ENCODE peak calls at places on chromosomes 1 and 21, in five cellular contexts. M is HepG2, I is fibroblast of lung, Q is GM23248, T is mesendoderm. G is an unnamed sample.

GRCh38 chr1:2481885-2482284 is 5.8 kb downstream of the PLCH2 start:
- DNase-seq in M (no peak), I (no peak), Q (no peak), T (no peak), G (no peak)

GRCh38 chr1:108199231-108199657 is 899 bp downstream of the SLC25A24 start:
- DNase-seq in M (peak; percentile 20), I (peak; percentile 50), Q (peak; percentile 62), T (peak; percentile 77), G (peak; percentile 52)

GRCh38 chr21:31403596-31404333 is 59.7 kb upstream of the TIAM1 start:
- DNase-seq in M (no peak), I (no peak), Q (no peak), T (peak; percentile 61), G (no peak)

GRCh38 chr1:102902045-102902444 is 206.3 kb downstream of the COL11A1 start:
- DNase-seq in M (no peak), I (peak; percentile 12), Q (peak; percentile 44), T (no peak), G (no peak)

GRCh38 chr1:27299385-27300252 is 22.3 kb upstream of the TMEM222 start:
- DNase-seq in M (peak; percentile 53), I (peak; percentile 99), Q (peak; percentile 99), T (peak; percentile 99), G (peak; percentile 78)

GRCh38 chr1:229268505-229268904 is 2.4 kb upstream of the RAB4A start:
- DNase-seq in M (no peak), I (peak; percentile 64), Q (peak; percentile 25), T (peak; percentile 8), G (no peak)

GRCh38 chr1:214402583-214403216 is 121.7 kb downstream of the SMYD2 start:
- DNase-seq in M (no peak), I (peak; percentile 38), Q (peak; percentile 52), T (no peak), G (no peak)

GRCh38 chr21:36321325-36322082 is 1.5 kb downstream of the MORC3 start:
- DNase-seq in M (no peak), I (peak; percentile 33), Q (peak; percentile 54), T (peak; percentile 81), G (peak; percentile 68)

GRCh38 chr1:233940908-233941307 is 36.4 kb downstream of the SLC35F3 start:
- DNase-seq in M (no peak), I (peak; percentile 13), Q (no peak), T (no peak), G (no peak)

GRCh38 chr21:42737969-42738590 is 84.7 kb downstream of the PDE9A start:
- DNase-seq in M (peak; percentile 89), I (no peak), Q (no peak), T (no peak), G (no peak)

GRCh38 chr1:204350857-204351573 is 8.7 kb downstream of the PLEKHA6 start:
- DNase-seq in M (no peak), I (peak; percentile 79), Q (peak; percentile 83), T (peak; percentile 96), G (peak; percentile 98)

GRCh38 chr1:94698341-94698740 is 121.8 kb upstream of the SLC44A3 start:
- DNase-seq in M (no peak), I (peak; percentile 77), Q (peak; percentile 63), T (peak; percentile 27), G (no peak)

GRCh38 chr1:93659805-93660479 is 21.7 kb downstream of the BCAR3 start:
- DNase-seq in M (peak; percentile 73), I (peak; percentile 35), Q (peak; percentile 32), T (no peak), G (no peak)

GRCh38 chr1:217911908-217912307 is 280.8 kb downstream of the SPATA17 start:
- DNase-seq in M (no peak), I (no peak), Q (peak; percentile 10), T (peak; percentile 45), G (no peak)

GRCh38 chr1:156126043-156126700 is 11.7 kb downstream of the LMNA start:
- DNase-seq in M (peak; percentile 40), I (peak; percentile 98), Q (peak; percentile 98), T (peak; percentile 94), G (no peak)

GRCh38 chr1:181151378-181152326 is 63.2 kb downstream of the IER5 start:
- DNase-seq in M (no peak), I (no peak), Q (peak; percentile 76), T (peak; percentile 73), G (no peak)

GRCh38 chr1:234760303-234760723 is 150.3 kb upstream of the IRF2BP2 start:
- DNase-seq in M (peak; percentile 58), I (no peak), Q (no peak), T (peak; percentile 94), G (no peak)

GRCh38 chr1:213714645-213715044 is 273.1 kb upstream of the PROX1 start:
- DNase-seq in M (peak; percentile 45), I (no peak), Q (no peak), T (peak; percentile 13), G (peak; percentile 57)

GRCh38 chr21:44531606-44532128 is 8.3 kb downstream of the KRTAP10-1 start:
- DNase-seq in M (no peak), I (no peak), Q (no peak), T (no peak), G (no peak)

GRCh38 chr1:24951810-24952412 is 21.8 kb upstream of the RUNX3 start:
- DNase-seq in M (no peak), I (no peak), Q (no peak), T (no peak), G (no peak)

GRCh38 chr1:220734571-220735326 is 13.4 kb upstream of the MTARC2 start:
- DNase-seq in M (peak; percentile 86), I (peak; percentile 82), Q (peak; percentile 72), T (no peak), G (no peak)

GRCh38 chr1:194309697-194310096 is 1123.3 kb upstream of the B3GALT2 start:
- DNase-seq in M (no peak), I (no peak), Q (no peak), T (no peak), G (no peak)
- H3K4me2 ChIP-seq in M (no peak overlapping the region), I (no peak overlapping the region), Q (no peak overlapping the region), T (no peak overlapping the region), G (no peak overlapping the region)

GRCh38 chr1:167043752-167044488 is 46.3 kb downstream of the GPA33 start:
- DNase-seq in M (peak; percentile 36), I (peak; percentile 64), Q (peak; percentile 55), T (peak; percentile 29), G (no peak)
- H3K9ac ChIP-seq in M (no peak overlapping the region), I (no peak overlapping the region), Q (no peak overlapping the region), T (no peak overlapping the region), G (no peak overlapping the region)

GRCh38 chr1:243447844-243448243 is 192.0 kb downstream of the SDCCAG8 start:
- DNase-seq in M (no peak), I (no peak), Q (no peak), T (no peak), G (no peak)
- H3K4me2 ChIP-seq in M (no peak overlapping the region), I (no peak overlapping the region), Q (no peak overlapping the region), T (no peak overlapping the region), G (no peak overlapping the region)

DNA sequence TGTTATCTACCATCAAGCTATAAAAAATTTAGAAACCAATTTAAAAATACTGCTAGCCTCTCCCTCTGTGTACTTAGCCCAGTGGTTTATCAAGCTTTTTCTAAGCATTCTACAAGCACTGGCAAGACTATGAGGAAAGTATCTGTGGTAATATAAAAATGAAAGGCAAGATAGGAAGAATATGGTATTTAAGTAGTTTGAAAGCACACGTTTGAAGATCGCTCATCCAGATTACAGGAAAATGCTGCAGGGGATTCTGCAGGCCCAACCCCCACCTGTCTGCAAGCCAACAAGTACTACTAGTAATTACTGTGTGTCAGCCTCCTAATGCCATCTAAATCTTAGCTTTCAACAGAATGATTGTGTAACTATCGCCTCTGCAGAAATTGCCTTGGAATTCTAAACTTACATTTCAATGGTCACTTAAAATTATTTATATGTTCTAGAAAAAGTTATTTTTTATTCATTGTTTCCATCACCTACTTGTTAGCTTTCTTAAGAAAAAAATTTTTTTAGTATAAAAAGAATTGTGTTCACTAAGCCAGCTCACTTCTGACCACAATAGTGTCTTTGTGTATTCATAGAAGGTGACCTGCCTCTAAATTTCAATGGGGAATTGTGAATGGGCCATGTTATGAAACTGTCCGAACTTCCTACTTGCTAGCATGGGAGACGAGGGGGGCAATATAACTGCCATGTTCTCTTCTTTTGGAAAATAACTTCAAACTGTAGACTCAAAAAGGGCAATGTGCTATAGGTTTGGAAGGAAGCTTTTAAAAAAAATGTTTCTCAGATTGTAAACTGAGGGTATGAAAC is 8.4 kb downstream of the ERRFI1 start:
- DNase-seq in M (peak; percentile 85), I (peak; percentile 68), Q (peak; percentile 64), T (peak; percentile 80), G (peak; percentile 48)
- H3K9ac ChIP-seq in M (peak overlapping the region; percentile 23), I (no peak overlapping the region), Q (peak overlapping the region; percentile 10), T (no peak overlapping the region), G (no peak overlapping the region)

GRCh38 chr21:18350216-18350615 is 53.4 kb downstream of the TMPRSS15 start:
- DNase-seq in M (no peak), I (peak; percentile 32), Q (no peak), T (no peak), G (no peak)
- H3K4me2 ChIP-seq in M (no peak overlapping the region), I (no peak overlapping the region), Q (no peak overlapping the region), T (no peak overlapping the region), G (no peak overlapping the region)

GRCh38 chr1:223802032-223802431 is 43.7 kb downstream of the TP53BP2 start:
- DNase-seq in M (no peak), I (no peak), Q (no peak), T (no peak), G (no peak)
- H3K9ac ChIP-seq in M (no peak overlapping the region), I (no peak overlapping the region), Q (no peak overlapping the region), T (no peak overlapping the region), G (no peak overlapping the region)

GRCh38 chr1:167565922-167566321 is 12.4 kb upstream of the CREG1 start:
- DNase-seq in M (no peak), I (no peak), Q (no peak), T (no peak), G (no peak)

GRCh38 chr1:167562697-167563096 is 9.1 kb upstream of the CREG1 start:
- DNase-seq in M (no peak), I (peak; percentile 18), Q (peak; percentile 78), T (no peak), G (no peak)

GRCh38 chr1:167563579-167564246 is 10.2 kb upstream of the CREG1 start:
- DNase-seq in M (no peak), I (no peak), Q (no peak), T (no peak), G (no peak)

GRCh38 chr1:167566766-167567165 is 13.2 kb upstream of the CREG1 start:
- DNase-seq in M (no peak), I (no peak), Q (no peak), T (peak; percentile 30), G (no peak)

DNA sequence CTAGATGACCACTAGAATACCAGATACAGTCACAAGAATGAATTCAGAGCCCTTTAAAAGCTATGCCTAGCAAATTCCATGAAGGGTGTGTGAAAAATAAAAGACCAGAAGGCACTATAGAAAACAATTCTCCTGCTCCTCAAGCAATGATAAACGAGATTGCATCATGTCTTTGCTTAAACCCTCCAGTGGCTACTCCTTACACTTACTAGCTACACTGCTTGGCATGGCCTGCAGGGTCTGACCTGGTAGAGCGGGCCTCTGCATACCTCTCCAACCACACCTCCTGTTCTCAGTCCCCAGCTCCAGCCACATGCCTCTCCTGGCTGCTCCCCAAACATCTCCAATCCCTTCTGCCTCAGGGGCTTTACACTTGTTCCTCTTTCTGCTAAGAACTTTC is 11.0 kb upstream of the CREG1 start:
- DNase-seq in M (no peak), I (peak; percentile 7), Q (peak; percentile 15), T (peak; percentile 77), G (no peak)
- H3K4me2 ChIP-seq in M (no peak overlapping the region), I (no peak overlapping the region), Q (no peak overlapping the region), T (no peak overlapping the region), G (no peak overlapping the region)

G was measured in neural progenitor cell.